ENCODE peak calls at places on chromosomes 16 and 17, in ten cellular contexts. O, C, P, T, Q, X, L, B, V and Z are unnamed samples.

GRCh38 chr17:82060614-82061013 is 5.0 kb downstream of the DUS1L start:
- DNase-seq in O (no peak), V (no peak), X (no peak), T (no peak), B (peak), C (no peak), L (no peak), P (peak), Q (peak), Z (no peak)

GRCh38 chr17:65254166-65254565 is 117.0 kb downstream of the RGS9 start:
- DNase-seq in P (no peak), T (no peak), C (peak), V (no peak), B (no peak), O (no peak), Q (no peak), X (peak), L (peak), Z (no peak)

GRCh38 chr16:58418601-58419000 is 26.3 kb downstream of the GINS3 start:
- DNase-seq in V (no peak), B (peak), Q (peak), L (no peak), T (peak), X (no peak), O (no peak), P (peak), C (peak), Z (no peak)

GRCh38 chr16:19434584-19434983 is 16.9 kb downstream of the TMC5 start:
- DNase-seq in O (no peak), L (no peak), Q (no peak), C (no peak), P (no peak), X (no peak), T (no peak), B (no peak), V (no peak), Z (no peak)

GRCh38 chr17:39225974-39226683 is 384 bp upstream of the STAC2 start:
- DNase-seq in X (peak), T (no peak), L (peak), B (no peak), O (peak), C (peak), Q (peak), V (no peak), P (peak), Z (no peak)

GRCh38 chr17:5978496-5978895 is 91.7 kb upstream of the WSCD1 start:
- DNase-seq in L (peak), O (no peak), V (no peak), P (no peak), B (no peak), T (no peak), Q (no peak), C (no peak), X (no peak), Z (no peak)

GRCh38 chr17:29625037-29625750 is 2.5 kb upstream of the CORO6 start:
- DNase-seq in Q (no peak), X (no peak), T (no peak), B (no peak), V (no peak), L (no peak), O (no peak), P (peak), C (peak), Z (no peak)

GRCh38 chr17:82149401-82150099 is 51.5 kb upstream of the FASN start:
- DNase-seq in O (no peak), Q (no peak), L (no peak), T (no peak), B (no peak), V (no peak), X (no peak), C (no peak), P (no peak), Z (no peak)

GRCh38 chr17:55326030-55326429 is 61.3 kb downstream of the HLF start:
- DNase-seq in P (no peak), Q (no peak), B (no peak), L (no peak), T (no peak), C (no peak), X (no peak), O (no peak), V (no peak), Z (no peak)

GRCh38 chr17:75501378-75502071 is 13.8 kb downstream of the CASKIN2 start:
- DNase-seq in X (no peak), V (no peak), Q (no peak), B (no peak), P (no peak), O (no peak), T (no peak), C (no peak), L (no peak), Z (no peak)

GRCh38 chr16:66717112-66717675 is 20.7 kb upstream of the CMTM4 start:
- DNase-seq in P (peak), O (no peak), Q (no peak), V (no peak), L (no peak), X (peak), C (peak), T (no peak), B (no peak), Z (peak)

GRCh38 chr16:74825941-74826340 is 51.3 kb upstream of the FA2H start:
- DNase-seq in C (no peak), T (peak), P (no peak), L (no peak), O (no peak), B (no peak), X (no peak), V (no peak), Q (no peak), Z (no peak)

GRCh38 chr17:69090365-69090764 is 29.6 kb upstream of the ABCA9 start:
- DNase-seq in T (no peak), O (no peak), V (no peak), C (no peak), P (no peak), Q (no peak), L (no peak), B (no peak), X (no peak), Z (no peak)

GRCh38 chr16:58638148-58639036 is 8.8 kb upstream of the CNOT1 start:
- DNase-seq in T (peak), O (peak), C (peak), P (no peak), L (peak), X (peak), Q (no peak), B (no peak), V (peak), Z (peak)

GRCh38 chr17:77451894-77452852 is 311.4 kb downstream of the SEC14L1 start:
- DNase-seq in P (peak), C (peak), B (no peak), V (no peak), Q (no peak), O (no peak), X (peak), T (peak), L (peak), Z (no peak)

GRCh38 chr17:1455748-1456599 is at the start of gene CRK:
- DNase-seq in C (peak), V (peak), B (peak), O (peak), T (peak), L (peak), P (peak), X (peak), Q (peak), Z (peak)

GRCh38 chr17:68719431-68719830 is 118.3 kb upstream of the FAM20A start:
- DNase-seq in L (no peak), C (peak), Q (no peak), B (no peak), V (no peak), T (no peak), P (no peak), X (no peak), O (no peak), Z (no peak)

GRCh38 chr17:413016-413350 is 60.4 kb upstream of the RPH3AL start:
- DNase-seq in V (no peak), T (no peak), B (no peak), L (no peak), C (no peak), O (no peak), P (no peak), X (no peak), Q (no peak), Z (no peak)

GRCh38 chr17:28473542-28473941 is at the start of gene SLC13A2:
- DNase-seq in C (no peak), V (no peak), X (no peak), T (no peak), B (no peak), P (no peak), O (no peak), L (no peak), Q (no peak), Z (no peak)

GRCh38 chr16:15510992-15511391 is 76.6 kb downstream of the BMERB1 start:
- DNase-seq in V (no peak), Q (no peak), O (no peak), X (no peak), B (no peak), L (no peak), P (no peak), C (no peak), T (no peak), Z (no peak)

GRCh38 chr16:22299036-22299435 is 1.8 kb downstream of the POLR3E start:
- DNase-seq in X (no peak), T (no peak), L (no peak), P (no peak), C (no peak), V (no peak), B (no peak), O (no peak), Q (no peak), Z (no peak)

GRCh38 chr16:61879-62281 is 8.3 kb downstream of the SNRNP25 start:
- DNase-seq in C (no peak), B (peak), L (no peak), O (no peak), P (peak), X (no peak), T (no peak), Q (peak), V (no peak), Z (no peak)

GRCh38 chr16:25633549-25633948 is 58.2 kb upstream of the HS3ST4 start:
- DNase-seq in C (no peak), O (no peak), P (no peak), B (no peak), T (peak), X (peak), V (no peak), Q (no peak), L (no peak), Z (no peak)

GRCh38 chr17:7852919-7853692 is 1.8 kb upstream of the TMEM88 start:
- DNase-seq in T (no peak), Q (no peak), V (no peak), L (no peak), X (peak), C (no peak), B (no peak), O (no peak), P (peak), Z (no peak)

GRCh38 chr16:50267651-50268050 is 1.3 kb downstream of the ADCY7 start:
- DNase-seq in L (no peak), C (no peak), V (no peak), X (no peak), P (peak), B (no peak), Q (no peak), T (no peak), O (no peak), Z (no peak)

GRCh38 chr16:57632568-57632967 is 4.1 kb downstream of the ADGRG1 start:
- DNase-seq in C (peak), V (no peak), T (no peak), B (no peak), P (no peak), L (no peak), Q (no peak), O (no peak), X (no peak), Z (no peak)

GRCh38 chr17:67239597-67239996 is 5.4 kb downstream of the HELZ start:
- DNase-seq in O (no peak), B (no peak), T (no peak), L (no peak), X (peak), P (no peak), C (peak), V (peak), Q (no peak), Z (no peak)

GRCh38 chr16:69171325-69172095 is 15.5 kb upstream of the SNTB2 start:
- DNase-seq in L (peak), O (no peak), Q (no peak), V (no peak), C (peak), B (no peak), P (no peak), X (no peak), T (no peak), Z (no peak)

GRCh38 chr16:3022697-3023414 is 886 bp downstream of the HCFC1R1 start:
- DNase-seq in X (no peak), O (no peak), P (peak), B (no peak), Q (peak), L (no peak), C (peak), V (no peak), T (no peak), Z (no peak)

GRCh38 chr16:88737298-88738166 is 31.2 kb downstream of the CTU2 start:
- DNase-seq in B (peak), L (no peak), P (peak), V (no peak), T (peak), C (peak), X (peak), Q (peak), O (peak), Z (no peak)

DNA sequence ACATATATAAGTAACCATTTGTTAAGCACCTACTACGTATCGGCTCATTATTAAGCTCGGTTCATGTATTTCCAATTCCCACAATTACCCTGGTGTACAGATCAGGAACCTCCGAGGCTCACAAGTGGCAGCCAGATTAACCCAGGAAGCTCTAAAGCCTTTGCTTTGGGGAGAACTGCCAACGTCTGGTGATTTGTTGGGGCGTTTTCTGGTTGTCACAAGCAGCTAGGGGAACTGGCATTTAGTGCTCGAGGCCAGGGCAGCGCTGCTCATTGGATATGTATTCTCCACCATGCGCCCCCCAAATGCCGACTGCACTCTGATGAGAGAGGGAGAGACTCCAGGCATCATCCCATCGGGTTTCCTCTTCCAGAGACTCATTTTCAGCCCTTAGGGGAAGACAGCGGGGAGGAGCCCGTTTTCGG is 541 bp downstream of the ZNF18 start:
- DNase-seq in C (peak), B (no peak), X (peak), V (no peak), O (peak), T (peak), P (no peak), Q (no peak), L (no peak), Z (no peak)
- TF ChIP-seq CTCF in C (peak), B (no peak), X (no peak), V (no peak), O (no peak), T (peak), P (peak), Q (no peak), L (no peak), Z (no peak)

DNA sequence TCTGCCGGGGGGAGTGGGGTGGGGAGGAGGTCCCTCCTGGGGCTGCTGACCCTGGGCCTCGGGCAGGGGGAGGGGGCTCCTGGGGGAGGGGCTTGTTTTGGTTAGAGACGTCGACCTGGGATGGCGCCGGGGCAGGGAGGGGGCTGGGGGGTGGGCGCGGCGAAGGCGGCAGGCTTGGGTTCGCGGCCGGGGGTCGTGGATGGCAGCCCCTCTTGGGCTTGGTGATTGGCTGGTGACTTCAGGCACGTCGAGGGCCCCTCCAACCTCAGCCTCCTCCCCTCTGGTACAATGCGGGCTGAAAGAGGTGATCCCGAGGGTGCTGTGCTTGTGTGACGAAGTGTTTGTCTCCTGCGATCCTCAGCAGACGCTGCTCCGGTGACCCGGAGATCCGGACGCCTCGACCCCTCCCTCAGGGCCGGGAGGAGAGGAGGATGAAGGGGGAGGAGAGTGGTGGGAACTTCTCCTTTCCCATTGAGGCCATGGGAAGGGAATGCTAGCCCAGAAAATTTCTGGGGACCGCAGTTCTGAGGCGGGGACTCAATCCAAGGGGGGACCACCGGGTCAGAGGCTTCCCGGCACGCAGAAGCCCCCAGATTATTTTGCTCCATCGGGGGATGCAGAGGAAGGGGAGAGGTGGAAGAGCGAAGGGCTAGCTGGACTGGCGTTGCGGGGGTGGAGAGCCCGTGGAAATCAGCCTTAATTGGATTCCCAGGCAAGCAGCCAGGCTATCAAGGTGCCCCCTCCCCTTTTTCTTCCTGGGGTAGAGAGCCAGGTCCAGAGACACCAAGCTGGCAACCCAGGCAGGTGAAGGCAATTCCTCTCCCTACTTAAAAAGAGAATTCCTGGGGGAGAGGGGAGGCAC is 44.0 kb downstream of the RAI1 start:
- DNase-seq in X (no peak), O (no peak), Q (no peak), P (no peak), C (peak), B (no peak), V (no peak), L (no peak), T (no peak), Z (no peak)
- H3K4me3 ChIP-seq in X (no peak), O (no peak), Q (peak), P (peak), C (peak), B (peak), V (no peak), L (no peak), T (no peak), Z (peak)

GRCh38 chr16:47026492-47026891 is 53.0 kb upstream of the DNAJA2 start:
- DNase-seq in X (no peak), V (no peak), Q (no peak), P (no peak), O (no peak), C (no peak), T (no peak), L (no peak), B (no peak), Z (no peak)

GRCh38 chr16:47026947-47027346 is 53.5 kb upstream of the DNAJA2 start:
- DNase-seq in B (no peak), T (peak), C (no peak), Q (no peak), L (no peak), P (no peak), V (no peak), X (no peak), O (no peak), Z (no peak)

GRCh38 chr16:47028767-47029377 is 55.4 kb upstream of the DNAJA2 start:
- DNase-seq in V (no peak), L (no peak), X (no peak), O (no peak), P (no peak), C (no peak), Q (no peak), B (no peak), T (no peak), Z (no peak)

GRCh38 chr16:47029724-47030123 is 56.2 kb upstream of the DNAJA2 start:
- DNase-seq in C (no peak), X (no peak), L (no peak), P (no peak), V (no peak), Q (no peak), B (no peak), O (no peak), T (no peak), Z (no peak)

GRCh38 chr16:47025641-47026040 is 52.2 kb upstream of the DNAJA2 start:
- DNase-seq in T (no peak), Q (no peak), O (no peak), C (no peak), V (no peak), L (no peak), B (no peak), P (no peak), X (no peak), Z (no peak)
- TF ChIP-seq CTCF in T (no peak), Q (no peak), O (no peak), C (no peak), V (no peak), L (no peak), B (no peak), P (no peak), X (no peak), Z (no peak)

DNA sequence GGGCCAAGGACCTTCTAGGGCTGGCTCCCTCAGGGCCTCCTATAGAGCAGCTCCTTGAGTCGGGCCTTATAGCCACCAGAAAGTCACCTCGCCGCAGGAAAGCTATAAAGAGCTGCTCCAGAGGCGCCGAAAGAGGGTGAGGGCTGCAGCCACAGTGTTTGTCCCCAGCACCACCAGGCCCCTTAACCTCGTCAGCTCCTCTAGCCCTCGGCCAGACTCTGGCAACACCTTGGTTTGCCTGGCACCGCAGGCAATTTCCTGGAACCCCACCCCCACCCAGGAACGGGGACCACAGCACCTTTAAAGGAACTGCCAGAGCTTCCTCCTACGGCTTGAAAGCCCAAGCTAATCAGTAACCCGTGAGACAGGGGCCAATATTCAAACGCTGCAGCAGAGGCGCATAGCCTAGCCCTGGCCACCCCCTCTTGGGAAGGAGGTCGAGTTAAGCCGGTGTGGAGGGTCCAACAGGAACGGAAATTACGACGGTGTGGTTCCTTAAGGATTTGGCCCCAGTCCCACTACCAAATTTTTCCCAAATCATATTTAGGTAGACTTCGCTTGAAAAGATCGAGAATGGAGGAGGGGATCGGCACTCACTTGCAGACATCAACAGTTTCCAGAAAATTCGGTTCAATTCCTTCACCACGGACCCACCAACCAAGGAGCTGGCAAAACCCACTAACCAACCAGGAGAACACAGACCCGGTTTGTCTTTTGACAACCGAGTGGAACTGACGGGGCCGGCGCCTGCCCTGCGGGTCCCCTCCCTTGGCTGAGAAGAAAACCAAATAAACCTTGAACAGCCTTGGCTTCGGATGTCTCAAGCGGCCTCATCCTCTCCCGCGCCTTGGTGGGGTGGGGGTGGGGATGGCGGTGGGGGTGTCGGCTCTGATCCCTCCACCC is 3.0 kb downstream of the HOXB6 start:
- DNase-seq in T (no peak), L (no peak), C (no peak), X (peak), O (peak), V (no peak), B (no peak), P (no peak), Q (no peak), Z (no peak)
- H3K4me3 ChIP-seq in T (no peak), L (no peak), C (no peak), X (peak), O (peak), V (no peak), B (no peak), P (peak), Q (no peak), Z (no peak)

DNA sequence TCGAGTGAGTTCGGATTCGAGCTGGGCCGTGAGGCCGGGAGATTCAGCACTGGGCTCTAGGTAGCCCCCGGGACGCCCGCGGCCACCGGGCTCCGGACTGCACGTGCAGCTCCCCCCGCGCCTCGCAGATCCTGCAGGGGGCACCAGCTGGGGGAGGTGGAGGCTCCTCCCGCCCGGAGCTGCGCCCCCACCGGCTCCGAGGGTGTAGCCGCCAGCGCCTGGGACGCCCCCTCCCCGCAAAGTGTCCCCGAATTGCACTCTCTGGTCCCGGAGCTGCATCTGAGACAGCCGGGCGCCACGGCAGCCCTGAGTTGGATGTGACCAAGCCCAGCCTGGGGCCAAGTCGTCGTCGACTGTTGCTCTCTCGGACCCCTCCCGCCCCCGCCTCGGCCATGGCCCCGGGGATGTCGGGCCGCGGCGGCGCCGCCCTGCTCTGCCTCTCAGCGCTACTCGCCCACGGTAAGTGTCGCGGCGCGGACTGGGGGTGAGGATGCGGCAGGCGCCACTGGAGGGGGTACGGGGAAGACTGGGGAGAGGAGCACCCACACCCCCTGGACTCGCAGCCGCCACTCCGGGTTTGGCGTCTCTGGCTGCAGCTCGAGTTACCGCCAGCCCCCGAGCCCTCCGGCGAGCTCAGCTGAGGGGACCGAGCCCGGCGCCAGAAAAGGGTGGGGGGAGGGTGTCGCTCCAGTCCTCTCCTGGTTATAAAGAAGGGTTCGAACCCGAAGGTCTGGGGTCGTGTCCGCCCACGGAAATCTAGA is 1.5 kb downstream of the TMEM132E start:
- DNase-seq in L (no peak), O (no peak), Q (no peak), X (peak), B (no peak), C (no peak), P (no peak), V (no peak), T (no peak), Z (no peak)
- TF ChIP-seq CTCF in L (no peak), O (no peak), Q (no peak), X (no peak), B (no peak), C (no peak), P (no peak), V (no peak), T (no peak), Z (no peak)